ENCODE peak calls at places on chromosomes 3 and 15, in ten cellular contexts. One of them, this sample, is unnamed.

GRCh38 chr3:70973558-70973957 is 610.0 kb downstream of the FOXP1 start:
- DNase-seq in stimulated activated CD8-positive, alpha-beta memory T cell treated with anti-CD3 and anti-CD28 coated beads, Interleukin-15, amount 100 ng/mL, for 24 hours: no peak
- DNase-seq in stimulated activated CD4-positive, alpha-beta T cell treated with anti-CD3 and anti-CD28 coated beads, Interleukin-2, amount 100 ng/mL, for 48 hours: no peak
- DNase-seq in tibial artery: no peak
- DNase-seq in amniotic epithelial cell: peak
- DNase-seq in islet precursor cell: no peak
- DNase-seq in COR-L47: no peak
- DNase-seq in NAMALWA: no peak
- DNase-seq in sciatic nerve: no peak
- DNase-seq in iPS DF 19.7: no peak
- DNase-seq in this sample: no peak

GRCh38 chr3:10950476-10951294 is 41.9 kb upstream of the SLC6A1 start:
- DNase-seq in iPS DF 19.7: peak
- DNase-seq in tibial artery: no peak
- DNase-seq in stimulated activated CD4-positive, alpha-beta T cell treated with anti-CD3 and anti-CD28 coated beads, Interleukin-2, amount 100 ng/mL, for 48 hours: no peak
- DNase-seq in NAMALWA: peak
- DNase-seq in stimulated activated CD8-positive, alpha-beta memory T cell treated with anti-CD3 and anti-CD28 coated beads, Interleukin-15, amount 100 ng/mL, for 24 hours: no peak
- DNase-seq in amniotic epithelial cell: peak
- DNase-seq in islet precursor cell: peak
- DNase-seq in COR-L47: peak
- DNase-seq in sciatic nerve: peak
- DNase-seq in this sample: no peak

GRCh38 chr15:32721594-32721993 is 3.8 kb downstream of the GREM1 start:
- DNase-seq in tibial artery: no peak
- DNase-seq in stimulated activated CD4-positive, alpha-beta T cell treated with anti-CD3 and anti-CD28 coated beads, Interleukin-2, amount 100 ng/mL, for 48 hours: no peak
- DNase-seq in stimulated activated CD8-positive, alpha-beta memory T cell treated with anti-CD3 and anti-CD28 coated beads, Interleukin-15, amount 100 ng/mL, for 24 hours: no peak
- DNase-seq in iPS DF 19.7: no peak
- DNase-seq in amniotic epithelial cell: no peak
- DNase-seq in islet precursor cell: no peak
- DNase-seq in sciatic nerve: no peak
- DNase-seq in NAMALWA: no peak
- DNase-seq in COR-L47: no peak
- DNase-seq in this sample: no peak

GRCh38 chr3:23793528-23794134 is 12.1 kb upstream of the UBE2E1 start:
- DNase-seq in iPS DF 19.7: no peak
- DNase-seq in sciatic nerve: no peak
- DNase-seq in amniotic epithelial cell: no peak
- DNase-seq in COR-L47: no peak
- DNase-seq in stimulated activated CD8-positive, alpha-beta memory T cell treated with anti-CD3 and anti-CD28 coated beads, Interleukin-15, amount 100 ng/mL, for 24 hours: no peak
- DNase-seq in tibial artery: no peak
- DNase-seq in islet precursor cell: no peak
- DNase-seq in NAMALWA: no peak
- DNase-seq in stimulated activated CD4-positive, alpha-beta T cell treated with anti-CD3 and anti-CD28 coated beads, Interleukin-2, amount 100 ng/mL, for 48 hours: no peak
- DNase-seq in this sample: no peak

GRCh38 chr3:4355401-4356224 is 52.4 kb downstream of the SETMAR start:
- DNase-seq in stimulated activated CD8-positive, alpha-beta memory T cell treated with anti-CD3 and anti-CD28 coated beads, Interleukin-15, amount 100 ng/mL, for 24 hours: no peak
- DNase-seq in islet precursor cell: no peak
- DNase-seq in sciatic nerve: peak
- DNase-seq in tibial artery: no peak
- DNase-seq in COR-L47: no peak
- DNase-seq in iPS DF 19.7: no peak
- DNase-seq in NAMALWA: no peak
- DNase-seq in stimulated activated CD4-positive, alpha-beta T cell treated with anti-CD3 and anti-CD28 coated beads, Interleukin-2, amount 100 ng/mL, for 48 hours: no peak
- DNase-seq in amniotic epithelial cell: no peak
- DNase-seq in this sample: no peak

GRCh38 chr3:114112696-114113095 is 56.2 kb downstream of the QTRT2 start:
- DNase-seq in iPS DF 19.7: no peak
- DNase-seq in amniotic epithelial cell: no peak
- DNase-seq in sciatic nerve: no peak
- DNase-seq in COR-L47: no peak
- DNase-seq in NAMALWA: no peak
- DNase-seq in islet precursor cell: no peak
- DNase-seq in tibial artery: no peak
- DNase-seq in stimulated activated CD4-positive, alpha-beta T cell treated with anti-CD3 and anti-CD28 coated beads, Interleukin-2, amount 100 ng/mL, for 48 hours: no peak
- DNase-seq in stimulated activated CD8-positive, alpha-beta memory T cell treated with anti-CD3 and anti-CD28 coated beads, Interleukin-15, amount 100 ng/mL, for 24 hours: no peak
- DNase-seq in this sample: no peak

GRCh38 chr3:133049491-133049890 is 11.3 kb downstream of the TMEM108 start:
- DNase-seq in islet precursor cell: no peak
- DNase-seq in tibial artery: no peak
- DNase-seq in sciatic nerve: no peak
- DNase-seq in amniotic epithelial cell: peak
- DNase-seq in COR-L47: no peak
- DNase-seq in NAMALWA: no peak
- DNase-seq in stimulated activated CD4-positive, alpha-beta T cell treated with anti-CD3 and anti-CD28 coated beads, Interleukin-2, amount 100 ng/mL, for 48 hours: no peak
- DNase-seq in stimulated activated CD8-positive, alpha-beta memory T cell treated with anti-CD3 and anti-CD28 coated beads, Interleukin-15, amount 100 ng/mL, for 24 hours: no peak
- DNase-seq in iPS DF 19.7: no peak
- DNase-seq in this sample: no peak

GRCh38 chr3:150461399-150461798 is 53.3 kb downstream of the TSC22D2 start:
- DNase-seq in NAMALWA: no peak
- DNase-seq in stimulated activated CD8-positive, alpha-beta memory T cell treated with anti-CD3 and anti-CD28 coated beads, Interleukin-15, amount 100 ng/mL, for 24 hours: no peak
- DNase-seq in stimulated activated CD4-positive, alpha-beta T cell treated with anti-CD3 and anti-CD28 coated beads, Interleukin-2, amount 100 ng/mL, for 48 hours: no peak
- DNase-seq in sciatic nerve: no peak
- DNase-seq in islet precursor cell: no peak
- DNase-seq in iPS DF 19.7: no peak
- DNase-seq in COR-L47: no peak
- DNase-seq in tibial artery: no peak
- DNase-seq in amniotic epithelial cell: no peak
- DNase-seq in this sample: no peak

GRCh38 chr3:107913671-107914070 is 177.2 kb downstream of the CD47 start:
- DNase-seq in stimulated activated CD8-positive, alpha-beta memory T cell treated with anti-CD3 and anti-CD28 coated beads, Interleukin-15, amount 100 ng/mL, for 24 hours: no peak
- DNase-seq in amniotic epithelial cell: peak
- DNase-seq in COR-L47: no peak
- DNase-seq in islet precursor cell: no peak
- DNase-seq in sciatic nerve: no peak
- DNase-seq in iPS DF 19.7: no peak
- DNase-seq in stimulated activated CD4-positive, alpha-beta T cell treated with anti-CD3 and anti-CD28 coated beads, Interleukin-2, amount 100 ng/mL, for 48 hours: no peak
- DNase-seq in tibial artery: no peak
- DNase-seq in NAMALWA: no peak
- DNase-seq in this sample: no peak

GRCh38 chr3:178063475-178063874 is 472.8 kb upstream of the KCNMB2 start:
- DNase-seq in sciatic nerve: no peak
- DNase-seq in islet precursor cell: no peak
- DNase-seq in iPS DF 19.7: no peak
- DNase-seq in stimulated activated CD4-positive, alpha-beta T cell treated with anti-CD3 and anti-CD28 coated beads, Interleukin-2, amount 100 ng/mL, for 48 hours: no peak
- DNase-seq in tibial artery: no peak
- DNase-seq in NAMALWA: no peak
- DNase-seq in amniotic epithelial cell: no peak
- DNase-seq in COR-L47: no peak
- DNase-seq in stimulated activated CD8-positive, alpha-beta memory T cell treated with anti-CD3 and anti-CD28 coated beads, Interleukin-15, amount 100 ng/mL, for 24 hours: no peak
- DNase-seq in this sample: no peak

GRCh38 chr3:65635661-65636060 is 403.1 kb downstream of the MAGI1 start:
- DNase-seq in stimulated activated CD8-positive, alpha-beta memory T cell treated with anti-CD3 and anti-CD28 coated beads, Interleukin-15, amount 100 ng/mL, for 24 hours: no peak
- DNase-seq in amniotic epithelial cell: peak
- DNase-seq in NAMALWA: no peak
- DNase-seq in COR-L47: no peak
- DNase-seq in tibial artery: no peak
- DNase-seq in islet precursor cell: no peak
- DNase-seq in iPS DF 19.7: no peak
- DNase-seq in sciatic nerve: no peak
- DNase-seq in stimulated activated CD4-positive, alpha-beta T cell treated with anti-CD3 and anti-CD28 coated beads, Interleukin-2, amount 100 ng/mL, for 48 hours: no peak
- DNase-seq in this sample: no peak

GRCh38 chr3:131694351-131694750 is 191.6 kb upstream of the MRPL3 start:
- DNase-seq in islet precursor cell: no peak
- DNase-seq in stimulated activated CD4-positive, alpha-beta T cell treated with anti-CD3 and anti-CD28 coated beads, Interleukin-2, amount 100 ng/mL, for 48 hours: no peak
- DNase-seq in sciatic nerve: no peak
- DNase-seq in amniotic epithelial cell: no peak
- DNase-seq in tibial artery: no peak
- DNase-seq in stimulated activated CD8-positive, alpha-beta memory T cell treated with anti-CD3 and anti-CD28 coated beads, Interleukin-15, amount 100 ng/mL, for 24 hours: no peak
- DNase-seq in iPS DF 19.7: no peak
- DNase-seq in NAMALWA: no peak
- DNase-seq in COR-L47: no peak
- DNase-seq in this sample: no peak

GRCh38 chr3:122374034-122374433 is 9.0 kb downstream of the MIX23 start:
- DNase-seq in sciatic nerve: no peak
- DNase-seq in stimulated activated CD8-positive, alpha-beta memory T cell treated with anti-CD3 and anti-CD28 coated beads, Interleukin-15, amount 100 ng/mL, for 24 hours: no peak
- DNase-seq in stimulated activated CD4-positive, alpha-beta T cell treated with anti-CD3 and anti-CD28 coated beads, Interleukin-2, amount 100 ng/mL, for 48 hours: no peak
- DNase-seq in islet precursor cell: no peak
- DNase-seq in iPS DF 19.7: no peak
- DNase-seq in amniotic epithelial cell: no peak
- DNase-seq in tibial artery: no peak
- DNase-seq in COR-L47: no peak
- DNase-seq in NAMALWA: no peak
- DNase-seq in this sample: no peak

GRCh38 chr3:99504258-99504657 is 134.1 kb upstream of the COL8A1 start:
- DNase-seq in stimulated activated CD4-positive, alpha-beta T cell treated with anti-CD3 and anti-CD28 coated beads, Interleukin-2, amount 100 ng/mL, for 48 hours: no peak
- DNase-seq in sciatic nerve: no peak
- DNase-seq in COR-L47: no peak
- DNase-seq in stimulated activated CD8-positive, alpha-beta memory T cell treated with anti-CD3 and anti-CD28 coated beads, Interleukin-15, amount 100 ng/mL, for 24 hours: no peak
- DNase-seq in amniotic epithelial cell: peak
- DNase-seq in iPS DF 19.7: no peak
- DNase-seq in tibial artery: no peak
- DNase-seq in islet precursor cell: no peak
- DNase-seq in NAMALWA: no peak
- DNase-seq in this sample: no peak

GRCh38 chr15:89998141-89998661 is 2.9 kb upstream of the ZNF710 start:
- DNase-seq in COR-L47: no peak
- DNase-seq in stimulated activated CD8-positive, alpha-beta memory T cell treated with anti-CD3 and anti-CD28 coated beads, Interleukin-15, amount 100 ng/mL, for 24 hours: no peak
- DNase-seq in stimulated activated CD4-positive, alpha-beta T cell treated with anti-CD3 and anti-CD28 coated beads, Interleukin-2, amount 100 ng/mL, for 48 hours: no peak
- DNase-seq in islet precursor cell: peak
- DNase-seq in NAMALWA: no peak
- DNase-seq in iPS DF 19.7: no peak
- DNase-seq in sciatic nerve: no peak
- DNase-seq in amniotic epithelial cell: peak
- DNase-seq in tibial artery: no peak
- DNase-seq in this sample: no peak

GRCh38 chr3:126811530-126811929 is 107.5 kb downstream of the CHCHD6 start:
- DNase-seq in iPS DF 19.7: no peak
- DNase-seq in tibial artery: no peak
- DNase-seq in NAMALWA: no peak
- DNase-seq in stimulated activated CD8-positive, alpha-beta memory T cell treated with anti-CD3 and anti-CD28 coated beads, Interleukin-15, amount 100 ng/mL, for 24 hours: no peak
- DNase-seq in islet precursor cell: no peak
- DNase-seq in sciatic nerve: no peak
- DNase-seq in COR-L47: no peak
- DNase-seq in amniotic epithelial cell: no peak
- DNase-seq in stimulated activated CD4-positive, alpha-beta T cell treated with anti-CD3 and anti-CD28 coated beads, Interleukin-2, amount 100 ng/mL, for 48 hours: no peak
- DNase-seq in this sample: no peak

GRCh38 chr15:39287322-39288195 is 293.3 kb upstream of the THBS1 start:
- DNase-seq in iPS DF 19.7: no peak
- DNase-seq in sciatic nerve: no peak
- DNase-seq in tibial artery: no peak
- DNase-seq in islet precursor cell: no peak
- DNase-seq in COR-L47: no peak
- DNase-seq in stimulated activated CD4-positive, alpha-beta T cell treated with anti-CD3 and anti-CD28 coated beads, Interleukin-2, amount 100 ng/mL, for 48 hours: no peak
- DNase-seq in stimulated activated CD8-positive, alpha-beta memory T cell treated with anti-CD3 and anti-CD28 coated beads, Interleukin-15, amount 100 ng/mL, for 24 hours: no peak
- DNase-seq in NAMALWA: no peak
- DNase-seq in amniotic epithelial cell: no peak
- DNase-seq in this sample: no peak

GRCh38 chr15:99120050-99120777 is 15.3 kb downstream of the SYNM start:
- DNase-seq in iPS DF 19.7: no peak
- DNase-seq in islet precursor cell: peak
- DNase-seq in NAMALWA: no peak
- DNase-seq in COR-L47: no peak
- DNase-seq in sciatic nerve: peak
- DNase-seq in stimulated activated CD4-positive, alpha-beta T cell treated with anti-CD3 and anti-CD28 coated beads, Interleukin-2, amount 100 ng/mL, for 48 hours: no peak
- DNase-seq in stimulated activated CD8-positive, alpha-beta memory T cell treated with anti-CD3 and anti-CD28 coated beads, Interleukin-15, amount 100 ng/mL, for 24 hours: no peak
- DNase-seq in amniotic epithelial cell: no peak
- DNase-seq in tibial artery: peak
- DNase-seq in this sample: no peak

GRCh38 chr3:35900079-35900478 is 260.8 kb downstream of the ARPP21 start:
- DNase-seq in COR-L47: no peak
- DNase-seq in iPS DF 19.7: no peak
- DNase-seq in islet precursor cell: no peak
- DNase-seq in NAMALWA: no peak
- DNase-seq in tibial artery: no peak
- DNase-seq in sciatic nerve: no peak
- DNase-seq in stimulated activated CD4-positive, alpha-beta T cell treated with anti-CD3 and anti-CD28 coated beads, Interleukin-2, amount 100 ng/mL, for 48 hours: no peak
- DNase-seq in stimulated activated CD8-positive, alpha-beta memory T cell treated with anti-CD3 and anti-CD28 coated beads, Interleukin-15, amount 100 ng/mL, for 24 hours: no peak
- DNase-seq in amniotic epithelial cell: no peak
- DNase-seq in this sample: no peak

GRCh38 chr3:179956416-179956830 is 80.3 kb downstream of the PEX5L start:
- DNase-seq in NAMALWA: peak
- DNase-seq in islet precursor cell: no peak
- DNase-seq in COR-L47: no peak
- DNase-seq in stimulated activated CD8-positive, alpha-beta memory T cell treated with anti-CD3 and anti-CD28 coated beads, Interleukin-15, amount 100 ng/mL, for 24 hours: no peak
- DNase-seq in stimulated activated CD4-positive, alpha-beta T cell treated with anti-CD3 and anti-CD28 coated beads, Interleukin-2, amount 100 ng/mL, for 48 hours: no peak
- DNase-seq in tibial artery: no peak
- DNase-seq in amniotic epithelial cell: no peak
- DNase-seq in iPS DF 19.7: no peak
- DNase-seq in sciatic nerve: no peak
- DNase-seq in this sample: peak

GRCh38 chr3:28326458-28326926 is 22.0 kb upstream of the ZCWPW2 start:
- DNase-seq in stimulated activated CD8-positive, alpha-beta memory T cell treated with anti-CD3 and anti-CD28 coated beads, Interleukin-15, amount 100 ng/mL, for 24 hours: no peak
- DNase-seq in islet precursor cell: no peak
- DNase-seq in stimulated activated CD4-positive, alpha-beta T cell treated with anti-CD3 and anti-CD28 coated beads, Interleukin-2, amount 100 ng/mL, for 48 hours: peak
- DNase-seq in tibial artery: no peak
- DNase-seq in iPS DF 19.7: no peak
- DNase-seq in sciatic nerve: no peak
- DNase-seq in COR-L47: no peak
- DNase-seq in amniotic epithelial cell: peak
- DNase-seq in NAMALWA: no peak
- DNase-seq in this sample: no peak

GRCh38 chr3:122977645-122978466 is 49.7 kb downstream of the SEMA5B start:
- DNase-seq in sciatic nerve: no peak
- DNase-seq in stimulated activated CD8-positive, alpha-beta memory T cell treated with anti-CD3 and anti-CD28 coated beads, Interleukin-15, amount 100 ng/mL, for 24 hours: no peak
- DNase-seq in NAMALWA: no peak
- DNase-seq in tibial artery: peak
- DNase-seq in iPS DF 19.7: no peak
- DNase-seq in stimulated activated CD4-positive, alpha-beta T cell treated with anti-CD3 and anti-CD28 coated beads, Interleukin-2, amount 100 ng/mL, for 48 hours: no peak
- DNase-seq in COR-L47: peak
- DNase-seq in islet precursor cell: peak
- DNase-seq in amniotic epithelial cell: peak
- DNase-seq in this sample: no peak

GRCh38 chr3:116051040-116051439 is 394.2 kb downstream of the LSAMP start:
- DNase-seq in iPS DF 19.7: no peak
- DNase-seq in amniotic epithelial cell: no peak
- DNase-seq in sciatic nerve: no peak
- DNase-seq in islet precursor cell: peak
- DNase-seq in stimulated activated CD4-positive, alpha-beta T cell treated with anti-CD3 and anti-CD28 coated beads, Interleukin-2, amount 100 ng/mL, for 48 hours: no peak
- DNase-seq in stimulated activated CD8-positive, alpha-beta memory T cell treated with anti-CD3 and anti-CD28 coated beads, Interleukin-15, amount 100 ng/mL, for 24 hours: no peak
- DNase-seq in NAMALWA: no peak
- DNase-seq in tibial artery: no peak
- DNase-seq in COR-L47: no peak
- DNase-seq in this sample: no peak

GRCh38 chr3:30615615-30616346 is 9.4 kb downstream of the TGFBR2 start:
- DNase-seq in stimulated activated CD4-positive, alpha-beta T cell treated with anti-CD3 and anti-CD28 coated beads, Interleukin-2, amount 100 ng/mL, for 48 hours: no peak
- DNase-seq in amniotic epithelial cell: no peak
- DNase-seq in stimulated activated CD8-positive, alpha-beta memory T cell treated with anti-CD3 and anti-CD28 coated beads, Interleukin-15, amount 100 ng/mL, for 24 hours: no peak
- DNase-seq in COR-L47: no peak
- DNase-seq in islet precursor cell: no peak
- DNase-seq in sciatic nerve: no peak
- DNase-seq in iPS DF 19.7: no peak
- DNase-seq in tibial artery: no peak
- DNase-seq in NAMALWA: no peak
- DNase-seq in this sample: no peak

GRCh38 chr15:98956796-98957553 is 50.6 kb downstream of the PGPEP1L start:
- DNase-seq in stimulated activated CD4-positive, alpha-beta T cell treated with anti-CD3 and anti-CD28 coated beads, Interleukin-2, amount 100 ng/mL, for 48 hours: no peak
- DNase-seq in COR-L47: no peak
- DNase-seq in amniotic epithelial cell: no peak
- DNase-seq in NAMALWA: no peak
- DNase-seq in iPS DF 19.7: no peak
- DNase-seq in tibial artery: no peak
- DNase-seq in sciatic nerve: no peak
- DNase-seq in stimulated activated CD8-positive, alpha-beta memory T cell treated with anti-CD3 and anti-CD28 coated beads, Interleukin-15, amount 100 ng/mL, for 24 hours: no peak
- DNase-seq in islet precursor cell: no peak
- DNase-seq in this sample: no peak

GRCh38 chr15:30791239-30791638 is 112.5 kb upstream of the FAN1 start:
- DNase-seq in islet precursor cell: no peak
- DNase-seq in iPS DF 19.7: no peak
- DNase-seq in COR-L47: peak
- DNase-seq in NAMALWA: peak
- DNase-seq in stimulated activated CD8-positive, alpha-beta memory T cell treated with anti-CD3 and anti-CD28 coated beads, Interleukin-15, amount 100 ng/mL, for 24 hours: no peak
- DNase-seq in stimulated activated CD4-positive, alpha-beta T cell treated with anti-CD3 and anti-CD28 coated beads, Interleukin-2, amount 100 ng/mL, for 48 hours: no peak
- DNase-seq in tibial artery: no peak
- DNase-seq in amniotic epithelial cell: no peak
- DNase-seq in sciatic nerve: no peak
- DNase-seq in this sample: no peak

GRCh38 chr3:15015456-15015855 is 49.7 kb downstream of the MRPS25 start:
- DNase-seq in stimulated activated CD4-positive, alpha-beta T cell treated with anti-CD3 and anti-CD28 coated beads, Interleukin-2, amount 100 ng/mL, for 48 hours: no peak
- DNase-seq in COR-L47: no peak
- DNase-seq in sciatic nerve: no peak
- DNase-seq in iPS DF 19.7: no peak
- DNase-seq in NAMALWA: no peak
- DNase-seq in islet precursor cell: no peak
- DNase-seq in stimulated activated CD8-positive, alpha-beta memory T cell treated with anti-CD3 and anti-CD28 coated beads, Interleukin-15, amount 100 ng/mL, for 24 hours: no peak
- DNase-seq in amniotic epithelial cell: peak
- DNase-seq in tibial artery: no peak
- DNase-seq in this sample: no peak

GRCh38 chr3:159821148-159821547 is 167.5 kb upstream of the IL12A start:
- DNase-seq in NAMALWA: no peak
- DNase-seq in iPS DF 19.7: no peak
- DNase-seq in COR-L47: no peak
- DNase-seq in amniotic epithelial cell: peak
- DNase-seq in stimulated activated CD8-positive, alpha-beta memory T cell treated with anti-CD3 and anti-CD28 coated beads, Interleukin-15, amount 100 ng/mL, for 24 hours: no peak
- DNase-seq in stimulated activated CD4-positive, alpha-beta T cell treated with anti-CD3 and anti-CD28 coated beads, Interleukin-2, amount 100 ng/mL, for 48 hours: no peak
- DNase-seq in sciatic nerve: no peak
- DNase-seq in islet precursor cell: peak
- DNase-seq in tibial artery: no peak
- DNase-seq in this sample: no peak

This sample was measured in GM12864.